ENCODE peak calls at places on chromosome 13, in five cellular contexts. N is WTC11, M is neural crest cell, E is HFFc6, I is endodermal cell. T is an unnamed sample.

GRCh38 chr13:33191425-33192221 is 93.9 kb downstream of the STARD13 start:
- DNase-seq in N (no peak), M (no peak), E (peak), I (no peak), T (no peak)

GRCh38 chr13:26037302-26037701 is 14.5 kb downstream of the SHISA2 start:
- DNase-seq in N (peak), M (peak), E (no peak), I (peak), T (no peak)

GRCh38 chr13:114104626-114105350 is 27.6 kb downstream of the RASA3 start:
- DNase-seq in N (peak), M (no peak), E (no peak), I (peak), T (no peak)

GRCh38 chr13:76512676-76513277 is 373.4 kb downstream of the KCTD12 start:
- DNase-seq in N (no peak), M (no peak), E (peak), I (no peak), T (peak)

GRCh38 chr13:112648101-112648500 is 41.7 kb upstream of the ATP11A start:
- DNase-seq in N (no peak), M (no peak), E (no peak), I (peak), T (no peak)

GRCh38 chr13:98432638-98433037 is 144.3 kb downstream of the STK24 start:
- DNase-seq in N (no peak), M (no peak), E (no peak), I (no peak), T (no peak)

GRCh38 chr13:101703838-101704237 is 251.4 kb downstream of the ITGBL1 start:
- DNase-seq in N (no peak), M (no peak), E (no peak), I (peak), T (no peak)

GRCh38 chr13:113034451-113035208 is 65.6 kb downstream of the MCF2L start:
- DNase-seq in N (peak), M (peak), E (peak), I (peak), T (peak)

GRCh38 chr13:61255035-61255796 is 160.4 kb downstream of the PCDH20 start:
- DNase-seq in N (peak), M (no peak), E (no peak), I (peak), T (no peak)

GRCh38 chr13:27012482-27013197 is 159.0 kb downstream of the USP12 start:
- DNase-seq in N (no peak), M (no peak), E (peak), I (peak), T (peak)

GRCh38 chr13:24134772-24135171 is 25.7 kb upstream of the SPATA13 start:
- DNase-seq in N (no peak), M (no peak), E (peak), I (no peak), T (no peak)

DNA sequence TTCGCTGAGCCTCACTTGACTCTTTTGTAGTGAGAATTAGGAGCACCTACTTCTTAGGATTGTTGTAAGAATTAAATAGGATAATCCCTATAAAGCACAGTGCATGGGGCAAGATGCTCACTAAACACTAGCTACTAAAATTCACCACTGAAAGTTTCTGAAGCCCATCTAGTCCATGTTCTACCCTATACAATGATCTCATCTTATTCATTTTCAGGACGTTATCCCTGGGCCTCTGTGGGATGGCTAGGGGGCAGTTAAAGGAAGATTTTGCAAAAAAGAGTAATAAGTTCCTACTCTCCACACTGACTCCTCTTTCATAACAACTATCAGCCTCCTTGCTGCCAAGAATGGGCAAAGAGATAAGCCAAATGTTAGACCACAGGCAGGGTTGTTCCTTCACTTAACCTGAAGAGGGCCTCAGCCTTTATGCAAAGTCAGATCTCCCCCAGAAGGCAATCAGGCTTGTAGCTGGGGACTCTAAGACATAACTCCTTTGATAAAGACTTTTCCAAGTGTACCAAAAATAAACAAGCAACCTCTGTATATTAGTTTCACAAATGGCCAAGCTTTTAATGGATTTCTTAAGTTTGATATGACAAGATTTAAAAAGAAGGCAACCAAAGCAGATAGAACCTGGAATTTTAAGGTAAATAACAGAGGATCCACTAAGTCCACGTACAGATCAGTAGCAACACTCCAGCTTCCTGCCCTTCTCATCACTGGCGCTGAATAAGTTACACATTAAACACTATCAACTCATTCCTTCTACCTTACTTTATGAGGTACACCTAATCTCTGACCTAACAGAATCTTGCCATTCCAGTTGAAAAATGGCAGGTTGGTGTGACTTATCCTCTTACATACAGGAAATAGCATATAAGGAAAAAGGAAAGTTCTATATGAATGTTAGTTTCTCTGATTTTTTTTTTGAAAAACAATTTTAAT is 44.4 kb downstream of the ELF1 start:
- DNase-seq in N (no peak), M (no peak), E (peak), I (peak), T (no peak)
- TF ChIP-seq CTCF in N (peak), M (peak), E (peak), I (peak), T (peak)

DNA sequence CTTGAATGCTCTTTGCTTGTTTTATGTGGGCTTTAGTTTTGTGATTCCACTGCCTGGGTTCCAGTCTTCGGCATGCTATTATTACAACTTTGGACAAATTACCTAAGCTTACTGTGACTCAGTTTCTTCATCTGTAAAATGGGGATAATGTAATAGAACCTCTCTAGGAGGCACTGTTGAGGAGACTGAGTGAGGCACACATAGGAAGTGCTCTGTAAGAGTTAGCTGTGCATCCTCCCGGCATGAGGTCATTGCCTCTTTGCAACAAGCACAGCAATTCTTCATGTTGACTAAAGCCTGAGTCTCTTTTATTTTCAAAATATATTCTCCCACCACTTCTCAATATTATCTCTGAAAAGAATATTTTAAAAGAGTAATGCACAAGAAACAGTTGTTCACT is 227.4 kb downstream of the DLEU7 start:
- DNase-seq in N (no peak), M (no peak), E (peak), I (no peak), T (no peak)
- TF ChIP-seq CTCF in N (no peak), M (no peak), E (peak), I (no peak), T (no peak)

GRCh38 chr13:38477676-38478075 is 128.0 kb downstream of the UFM1 start:
- DNase-seq in N (no peak), M (no peak), E (no peak), I (no peak), T (no peak)

GRCh38 chr13:38473305-38473704 is 123.7 kb downstream of the UFM1 start:
- DNase-seq in N (no peak), M (no peak), E (no peak), I (no peak), T (no peak)
- TF ChIP-seq CTCF in N (no peak), M (no peak), E (no peak), I (no peak), T (no peak)

GRCh38 chr13:31050486-31051400 is 111.0 kb downstream of the HSPH1 start:
- DNase-seq in N (no peak), M (no peak), E (peak), I (peak), T (no peak)
- TF ChIP-seq CTCF in N (no peak), M (peak), E (peak), I (peak), T (peak)

DNA sequence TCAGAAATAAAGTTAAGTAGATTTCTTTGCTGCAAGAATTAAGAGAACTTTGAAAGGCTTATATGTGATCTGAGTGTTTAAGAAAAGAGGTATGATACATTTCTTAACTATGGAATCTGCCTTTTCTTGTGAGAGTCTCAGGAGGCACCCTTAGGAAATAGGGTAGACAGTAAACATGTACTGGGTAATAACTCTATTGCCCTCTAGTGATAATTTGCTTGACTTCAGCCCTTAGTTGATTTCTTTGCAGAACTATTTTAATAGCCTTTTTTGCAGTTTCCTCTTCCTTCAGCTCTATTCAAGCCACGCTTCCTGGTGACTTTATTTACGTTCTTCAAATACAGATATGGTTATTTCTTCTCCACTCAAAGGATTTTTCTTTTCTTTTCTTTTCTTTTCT is 37.0 kb upstream of the CCNA1 start:
- DNase-seq in N (no peak), M (no peak), E (peak), I (no peak), T (peak)
- TF ChIP-seq CTCF in N (no peak), M (no peak), E (peak), I (peak), T (peak)

GRCh38 chr13:36084131-36084530 is 47.1 kb downstream of the DCLK1 start:
- DNase-seq in N (no peak), M (no peak), E (no peak), I (no peak), T (no peak)

GRCh38 chr13:36088001-36088400 is 43.2 kb downstream of the DCLK1 start:
- DNase-seq in N (no peak), M (no peak), E (no peak), I (no peak), T (no peak)

GRCh38 chr13:36089130-36089529 is 42.1 kb downstream of the DCLK1 start:
- DNase-seq in N (no peak), M (no peak), E (no peak), I (no peak), T (no peak)

GRCh38 chr13:36088463-36088862 is 42.7 kb downstream of the DCLK1 start:
- DNase-seq in N (no peak), M (no peak), E (no peak), I (no peak), T (no peak)

GRCh38 chr13:36086117-36086516 is 45.1 kb downstream of the DCLK1 start:
- DNase-seq in N (peak), M (no peak), E (no peak), I (peak), T (no peak)
- TF ChIP-seq CTCF in N (no peak), M (no peak), E (no peak), I (peak), T (no peak)

GRCh38 chr13:45823583-45823982 is 28.0 kb downstream of the SIAH3 start:
- DNase-seq in N (no peak), M (no peak), E (no peak), I (no peak), T (no peak)
- TF ChIP-seq CTCF in N (no peak), M (no peak), E (no peak), I (no peak), T (no peak)

GRCh38 chr13:110715395-110716234 is 2.1 kb downstream of the ING1 start:
- DNase-seq in N (peak), M (peak), E (peak), I (peak), T (peak)
- TF ChIP-seq CTCF in N (no peak), M (peak), E (peak), I (peak), T (peak)

GRCh38 chr13:44051405-44051804 is 171.7 kb downstream of the LACC1 start:
- DNase-seq in N (no peak), M (no peak), E (no peak), I (no peak), T (no peak)

GRCh38 chr13:44050450-44051063 is 170.9 kb downstream of the LACC1 start:
- DNase-seq in N (no peak), M (no peak), E (no peak), I (no peak), T (no peak)

GRCh38 chr13:44049546-44049945 is 169.8 kb downstream of the LACC1 start:
- DNase-seq in N (no peak), M (no peak), E (no peak), I (no peak), T (no peak)

GRCh38 chr13:44046428-44046827 is 166.7 kb downstream of the LACC1 start:
- DNase-seq in N (no peak), M (no peak), E (no peak), I (no peak), T (no peak)

DNA sequence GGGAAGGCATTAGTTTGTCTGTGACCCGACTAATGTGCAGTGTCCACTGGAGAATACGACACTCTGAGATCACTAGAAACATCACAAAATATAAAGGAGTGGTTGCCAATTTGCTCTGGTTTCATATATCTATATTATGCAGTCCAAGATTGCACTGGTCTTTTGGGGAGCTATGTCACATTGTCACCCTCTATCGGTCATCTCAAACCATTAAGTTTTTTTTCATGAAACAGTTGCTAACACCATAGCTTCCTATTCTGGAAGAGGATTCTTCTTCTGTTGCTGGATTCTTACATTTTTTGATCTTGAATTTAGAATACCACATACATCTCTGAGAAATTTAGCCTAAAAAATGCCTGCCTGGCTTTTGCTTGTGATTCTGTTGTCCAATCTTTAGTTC is 168.6 kb downstream of the LACC1 start:
- DNase-seq in N (no peak), M (no peak), E (peak), I (no peak), T (no peak)
- TF ChIP-seq CTCF in N (no peak), M (no peak), E (peak), I (peak), T (no peak)